ENCODE peak calls at places on chromosomes 11 and 22, in six cellular contexts. J, P, N, V, Y and S are unnamed samples. For H3K4me1, the result is how much of the 10 kb centered on the place peaks cover.

GRCh38 chr11:10305262-10305963 is 540 bp downstream of the ADM start:
- DNase-seq in J (peak), P (peak), N (peak), V (peak), Y (peak), S (no peak)

GRCh38 chr11:73983764-73984543 is 1.3 kb upstream of the UCP2 start:
- DNase-seq in J (peak), P (no peak), N (no peak), V (no peak), Y (peak), S (no peak)

GRCh38 chr11:14306481-14306880 is 52.5 kb downstream of the RRAS2 start:
- DNase-seq in J (no peak), P (no peak), N (no peak), V (no peak), Y (no peak), S (no peak)

GRCh38 chr11:119885067-119885466 is 156.1 kb upstream of the NECTIN1 start:
- DNase-seq in J (no peak), P (no peak), N (no peak), V (no peak), Y (no peak), S (no peak)

GRCh38 chr11:63549411-63549810 is 12.8 kb downstream of the PLAAT4 start:
- DNase-seq in J (no peak), P (no peak), N (peak), V (no peak), Y (peak), S (no peak)

GRCh38 chr11:15944460-15944859 is 411.9 kb downstream of the SOX6 start:
- DNase-seq in J (no peak), P (no peak), N (no peak), V (no peak), Y (no peak), S (no peak)

GRCh38 chr11:80595011-80595410 is 1154.2 kb upstream of the TENM4 start:
- DNase-seq in J (no peak), P (no peak), N (no peak), V (no peak), Y (no peak), S (no peak)

GRCh38 chr11:128467610-128468041 is 119.7 kb downstream of the ETS1 start:
- DNase-seq in J (no peak), P (no peak), N (no peak), V (no peak), Y (peak), S (peak)

GRCh38 chr11:15883349-15883961 is 472.9 kb downstream of the SOX6 start:
- DNase-seq in J (no peak), P (no peak), N (no peak), V (no peak), Y (no peak), S (no peak)

GRCh38 chr22:26529345-26529744 is 17.1 kb upstream of the TFIP11 start:
- DNase-seq in J (peak), P (no peak), N (no peak), V (no peak), Y (no peak), S (no peak)

GRCh38 chr11:12893787-12894672 is 115.1 kb upstream of the RASSF10 start:
- DNase-seq in J (peak), P (peak), N (peak), V (peak), Y (peak), S (peak)

GRCh38 chr11:69002743-69003231 is 10.3 kb downstream of the MRGPRF start:
- DNase-seq in J (peak), P (no peak), N (peak), V (no peak), Y (peak), S (no peak)

GRCh38 chr22:18962308-18962635 is 26.2 kb upstream of the PRODH start:
- DNase-seq in J (no peak), P (no peak), N (no peak), V (peak), Y (no peak), S (no peak)

GRCh38 chr22:22156716-22157499 is 87.7 kb upstream of the VPREB1 start:
- DNase-seq in J (no peak), P (peak), N (peak), V (no peak), Y (no peak), S (peak)

DNA sequence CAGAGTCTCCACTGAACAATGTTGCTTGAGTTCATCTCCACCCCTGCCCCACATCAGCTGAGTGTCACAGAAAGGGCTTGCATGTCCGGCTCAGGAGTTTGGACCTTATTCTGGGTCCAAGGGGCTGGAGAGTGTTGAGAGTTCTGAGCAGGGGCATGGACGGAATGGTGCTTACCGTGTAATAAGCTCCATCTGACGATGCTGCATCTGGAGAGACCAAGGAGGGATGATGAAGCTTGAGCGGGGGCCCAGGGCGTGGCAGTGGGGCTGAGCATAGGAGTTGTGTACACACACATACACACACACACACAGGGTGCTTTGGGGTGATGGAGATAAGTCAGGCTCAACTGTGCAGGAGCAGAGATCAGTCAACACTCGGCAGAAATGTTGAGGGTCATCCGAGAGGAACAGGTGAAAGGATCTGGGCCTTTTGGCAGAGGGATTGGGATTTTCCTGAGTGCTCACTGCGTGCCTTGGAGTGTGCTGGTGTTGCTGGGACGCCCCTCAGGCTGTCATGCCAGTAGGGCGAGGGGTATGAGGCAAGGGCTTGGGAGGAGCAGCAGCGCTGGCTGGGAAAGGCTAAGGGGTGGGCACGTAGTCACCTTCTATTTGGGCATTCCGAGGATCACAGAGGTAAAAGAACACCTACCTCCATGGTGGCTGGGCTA is 2.3 kb downstream of the USP35 start:
- DNase-seq in J (no peak), P (no peak), N (no peak), V (peak), Y (peak), S (no peak)
- H3K4me1 ChIP-seq in J (under half), P (under half), N (under half), V (under half), Y (under half), S (under half)

GRCh38 chr11:7593476-7593875 is 79.7 kb downstream of the PPFIBP2 start:
- DNase-seq in J (no peak), P (no peak), N (no peak), V (no peak), Y (no peak), S (no peak)

GRCh38 chr11:7595951-7596350 is 77.3 kb downstream of the CYB5R2 start:
- DNase-seq in J (no peak), P (no peak), N (no peak), V (no peak), Y (no peak), S (no peak)

GRCh38 chr11:7596975-7597391 is 76.3 kb downstream of the CYB5R2 start:
- DNase-seq in J (no peak), P (no peak), N (peak), V (no peak), Y (peak), S (no peak)

GRCh38 chr11:7597620-7598019 is 75.7 kb downstream of the CYB5R2 start:
- DNase-seq in J (peak), P (no peak), N (peak), V (no peak), Y (no peak), S (no peak)

GRCh38 chr11:7595016-7595869 is 78.1 kb downstream of the CYB5R2 start:
- DNase-seq in J (no peak), P (no peak), N (no peak), V (no peak), Y (no peak), S (no peak)
- H3K27ac ChIP-seq in J (no peak), P (no peak), N (no peak), V (no peak), Y (peak), S (no peak)

DNA sequence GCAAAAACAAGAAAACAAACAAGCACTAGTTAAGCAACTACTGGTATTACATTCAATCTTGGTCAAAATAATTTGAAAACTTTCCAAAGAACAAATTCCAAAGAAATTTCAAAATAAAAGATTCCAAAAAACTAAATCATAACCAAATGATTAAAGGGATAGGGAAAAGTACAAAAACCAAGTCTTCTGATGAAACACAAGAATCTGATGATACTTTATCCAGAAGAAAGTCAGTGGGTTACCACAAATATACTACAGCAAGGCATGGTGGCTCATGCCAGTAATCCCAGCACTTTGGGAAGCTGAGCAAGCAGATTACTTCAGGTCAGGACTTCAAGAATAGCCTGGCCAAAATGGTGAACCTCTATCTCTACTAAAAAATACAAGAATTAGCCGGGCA is 59.1 kb downstream of the NUP98 start:
- DNase-seq in J (no peak), P (no peak), N (no peak), V (no peak), Y (no peak), S (no peak)
- H3K4me1 ChIP-seq in J (under half), P (under half), N (under half), V (under half), Y (under half), S (under half)

GRCh38 chr22:35972559-35972958 is 56.1 kb downstream of the RBFOX2 start:
- DNase-seq in J (no peak), P (no peak), N (no peak), V (no peak), Y (no peak), S (no peak)

GRCh38 chr22:35973388-35973787 is 55.2 kb downstream of the RBFOX2 start:
- DNase-seq in J (no peak), P (no peak), N (no peak), V (no peak), Y (no peak), S (no peak)

GRCh38 chr22:35967046-35967397 is 61.6 kb downstream of the RBFOX2 start:
- DNase-seq in J (no peak), P (no peak), N (no peak), V (no peak), Y (no peak), S (no peak)

GRCh38 chr22:35971418-35972119 is 57.1 kb downstream of the RBFOX2 start:
- DNase-seq in J (no peak), P (no peak), N (no peak), V (peak), Y (no peak), S (no peak)

GRCh38 chr22:35970601-35971417 is 57.8 kb downstream of the RBFOX2 start:
- DNase-seq in J (no peak), P (no peak), N (no peak), V (no peak), Y (no peak), S (no peak)
- H3K27ac ChIP-seq in J (peak), P (no peak), N (no peak), V (peak), Y (peak), S (no peak)

GRCh38 chr11:122754553-122755322 is 83.6 kb upstream of the CRTAM start:
- DNase-seq in J (no peak), P (peak), N (no peak), V (no peak), Y (peak), S (peak)
- H3K4me1 ChIP-seq in J (under half), P (under half), N (under half), V (under half), Y (under half), S (under half)

GRCh38 chr11:45333506-45333971 is 47.4 kb upstream of the SYT13 start:
- DNase-seq in J (no peak), P (no peak), N (peak), V (peak), Y (peak), S (no peak)

GRCh38 chr11:45331839-45332485 is 45.8 kb upstream of the SYT13 start:
- DNase-seq in J (no peak), P (no peak), N (no peak), V (no peak), Y (no peak), S (no peak)

GRCh38 chr11:45332486-45332934 is 46.4 kb upstream of the SYT13 start:
- DNase-seq in J (no peak), P (peak), N (peak), V (peak), Y (peak), S (no peak)

GRCh38 chr11:45334410-45334809 is 48.3 kb upstream of the SYT13 start:
- DNase-seq in J (no peak), P (no peak), N (no peak), V (no peak), Y (no peak), S (no peak)

DNA sequence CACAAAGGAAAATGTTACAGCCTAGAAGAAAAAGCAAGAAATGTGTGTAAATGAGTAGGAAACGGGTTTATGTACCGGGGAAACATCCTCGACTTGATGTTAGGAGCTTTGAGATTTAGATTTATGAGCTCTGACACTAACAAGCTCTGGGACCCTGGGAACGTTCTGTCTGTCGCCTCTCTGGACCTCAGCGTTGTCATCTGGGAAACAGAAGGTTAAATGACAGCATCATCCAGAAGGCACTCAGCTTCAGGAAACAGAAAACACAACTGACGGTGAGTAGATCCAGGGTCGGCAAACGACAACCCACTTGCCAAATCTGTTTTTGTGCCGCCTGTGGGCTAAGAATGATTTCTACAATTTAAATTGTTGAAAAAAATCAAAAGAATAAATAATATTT is 46.9 kb upstream of the SYT13 start:
- DNase-seq in J (no peak), P (no peak), N (no peak), V (no peak), Y (no peak), S (no peak)
- H3K27ac ChIP-seq in J (peak), P (no peak), N (no peak), V (no peak), Y (peak), S (no peak)

GRCh38 chr22:42437488-42438292 is 5.5 kb upstream of the NFAM1 start:
- DNase-seq in J (peak), P (peak), N (peak), V (peak), Y (peak), S (peak)
- H3K4me1 ChIP-seq in J (under half), P (under half), N (under half), V (under half), Y (under half), S (under half)